ENCODE peak calls at places on chromosomes 5 and 9, in seven cellular contexts. R is fibroblast of pulmonary artery, V is WERI-Rb-1, U is PC-3, I is GM12865, G is brain microvascular endothelial cell, A is dorsolateral prefrontal cortex. C is an unnamed sample.

GRCh38 chr5:57889558-57889957 is 406.9 kb upstream of the ACTBL2 start:
- DNase-seq in V (peak; percentile 36), A (no peak), U (peak; percentile 75), I (peak; percentile 1), G (peak; percentile 44), R (peak; percentile 68), C (peak; percentile 46)

GRCh38 chr5:132472431-132472830 is 18.1 kb downstream of the IRF1 start:
- DNase-seq in I (no peak), U (no peak), A (no peak), R (no peak), G (no peak), V (no peak), C (no peak)

GRCh38 chr9:113452206-113452605 is 11.3 kb upstream of the RGS3 start:
- DNase-seq in A (no peak), U (no peak), I (no peak), G (no peak), V (no peak), R (no peak), C (no peak)

GRCh38 chr5:128143911-128144310 is 60.3 kb downstream of the SLC12A2 start:
- DNase-seq in V (no peak), G (no peak), A (no peak), I (no peak), U (no peak), R (no peak), C (no peak)

GRCh38 chr9:133002147-133003070 is 23.9 kb downstream of the GFI1B start:
- DNase-seq in G (no peak), V (no peak), U (no peak), R (no peak), A (no peak), I (no peak), C (no peak)

GRCh38 chr5:109656829-109657228 is 32.9 kb upstream of the MAN2A1 start:
- DNase-seq in A (peak; percentile 42), U (peak; percentile 93), I (peak; percentile 37), R (peak; percentile 89), V (no peak), G (peak; percentile 96), C (peak; percentile 63)

GRCh38 chr5:102905052-102905451 is 149.9 kb downstream of the PAM start:
- DNase-seq in U (no peak), V (no peak), I (no peak), A (no peak), G (no peak), R (no peak), C (no peak)

GRCh38 chr5:110343616-110344015 is 382.9 kb downstream of the TMEM232 start:
- DNase-seq in A (no peak), V (no peak), U (no peak), I (no peak), G (no peak), R (no peak), C (no peak)

GRCh38 chr5:1480217-1480616 is 35.0 kb upstream of the SLC6A3 start:
- DNase-seq in G (no peak), R (no peak), A (no peak), V (no peak), I (no peak), U (no peak), C (peak; percentile 18)

GRCh38 chr9:111094433-111095421 is 56.5 kb upstream of the LPAR1 start:
- DNase-seq in I (peak; percentile 56), R (peak; percentile 64), A (no peak), U (peak; percentile 57), G (peak; percentile 72), V (no peak), C (peak; percentile 88)

GRCh38 chr5:173840111-173840983 is 47.8 kb upstream of the CPEB4 start:
- DNase-seq in R (no peak), A (no peak), G (no peak), I (no peak), V (no peak), U (no peak), C (no peak)

GRCh38 chr9:121968056-121968455 is 125.1 kb downstream of the TTLL11 start:
- DNase-seq in R (no peak), I (no peak), G (no peak), U (no peak), V (no peak), A (no peak), C (no peak)

GRCh38 chr5:132962429-132962928 is 955 bp downstream of the AFF4 start:
- DNase-seq in A (no peak), U (peak; percentile 37), R (peak; percentile 83), V (peak; percentile 20), G (peak; percentile 43), I (peak; percentile 40), C (peak; percentile 83)

GRCh38 chr9:30575691-30576090 is 1808.8 kb upstream of the ACO1 start:
- DNase-seq in I (no peak), G (no peak), R (no peak), A (no peak), U (no peak), V (no peak), C (no peak)

GRCh38 chr9:125146247-125146646 is 2.9 kb upstream of the SCAI start:
- DNase-seq in U (no peak), G (peak; percentile 11), V (no peak), I (peak; percentile 32), R (peak; percentile 44), A (no peak), C (peak; percentile 70)

GRCh38 chr5:78323241-78323640 is 28.7 kb upstream of the AP3B1 start:
- DNase-seq in V (peak; percentile 68), G (no peak), A (no peak), R (no peak), U (no peak), I (no peak), C (no peak)

GRCh38 chr5:98428806-98429205 is 344.7 kb upstream of the RGMB start:
- DNase-seq in I (peak; percentile 38), R (peak; percentile 76), V (no peak), G (peak; percentile 91), U (no peak), A (no peak), C (peak; percentile 92)

GRCh38 chr5:42656661-42657035 is 100.0 kb upstream of the CCDC152 start:
- DNase-seq in U (peak; percentile 58), G (no peak), A (no peak), R (peak; percentile 29), I (no peak), V (no peak), C (peak; percentile 21)

DNA sequence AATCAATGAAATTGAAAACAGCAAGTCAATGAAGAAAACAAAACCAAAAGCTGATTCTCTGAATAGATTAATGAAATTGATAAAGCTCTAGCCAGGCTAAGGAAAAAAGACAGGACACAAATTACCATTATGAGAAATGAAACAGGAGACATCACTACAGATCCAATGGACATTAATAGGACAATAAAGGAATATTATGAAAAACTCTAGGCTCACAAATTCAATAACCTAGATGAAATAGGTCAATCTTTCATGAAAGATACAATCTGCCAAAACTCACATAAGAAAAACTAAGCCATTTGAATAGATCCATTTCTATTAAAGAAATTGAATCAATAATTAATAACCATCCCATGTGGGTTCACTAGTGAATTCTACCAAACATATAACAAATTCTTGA is 37.3 kb downstream of the TTC23L start:
- DNase-seq in U (no peak), V (no peak), A (no peak), G (no peak), I (no peak), R (no peak), C (no peak)
- H3K4me3 ChIP-seq in U (no peak overlapping the region), V (no peak overlapping the region), A (no peak overlapping the region), G (no peak overlapping the region), I (no peak overlapping the region), R (no peak overlapping the region), C (no peak overlapping the region)

DNA sequence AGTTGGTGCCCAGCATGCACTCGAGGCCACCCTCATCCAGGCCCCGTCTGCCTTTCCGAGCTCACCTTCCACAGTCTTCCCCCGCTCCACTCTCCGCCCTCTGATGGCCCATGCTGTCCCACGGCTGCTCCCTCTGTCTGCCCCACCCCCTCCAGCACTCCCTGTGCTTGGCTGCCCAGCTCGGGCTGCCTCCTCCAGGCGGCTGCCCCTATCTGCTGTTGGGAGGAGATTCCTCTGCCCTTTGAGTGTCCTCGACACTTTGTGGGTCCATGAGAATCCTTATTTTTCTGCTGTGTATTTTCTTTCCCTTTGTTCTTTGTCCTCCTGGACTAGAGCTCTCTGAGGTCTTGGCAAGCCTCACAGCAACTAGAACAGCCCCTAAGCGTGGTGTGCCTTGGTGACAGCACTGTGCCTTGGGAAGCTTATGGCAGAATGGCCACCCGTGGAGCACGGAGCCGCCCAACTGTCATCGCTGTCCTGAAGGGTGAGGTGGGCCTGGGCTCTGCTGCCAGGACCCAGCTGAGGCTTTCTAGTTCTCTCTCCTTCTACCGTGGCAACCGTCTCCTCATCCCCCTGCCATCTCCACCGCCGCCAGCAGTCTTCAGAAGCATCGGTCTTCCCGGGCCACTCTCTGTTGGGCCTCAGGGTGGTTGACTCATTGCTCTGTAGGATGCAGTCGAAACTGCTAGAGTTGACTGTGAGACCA is 5.2 kb downstream of the NTMT1 start:
- DNase-seq in U (no peak), V (no peak), A (no peak), G (peak; percentile 43), I (no peak), R (peak; percentile 26), C (peak; percentile 65)
- TF ChIP-seq CTCF in U (no peak), V (no peak), A (no peak), G (peak; percentile 29), I (no peak), R (no peak), C (no peak)

GRCh38 chr9:101029300-101030021 is 934 bp downstream of the PLPPR1 start:
- DNase-seq in R (no peak), V (peak; percentile 37), A (peak; percentile 34), I (no peak), G (no peak), U (no peak), C (no peak)
- H3K4me3 ChIP-seq in R (peak overlapping the region; percentile 51), V (peak overlapping the region; percentile 81), A (peak overlapping the region; percentile 79), I (no peak overlapping the region), G (no peak overlapping the region), U (no peak overlapping the region), C (no peak overlapping the region)

GRCh38 chr5:143664623-143665022 is 147.3 kb upstream of the HMHB1 start:
- DNase-seq in V (no peak), R (no peak), U (no peak), I (no peak), G (no peak), A (no peak), C (peak; percentile 59)

GRCh38 chr5:143663872-143664271 is 148.1 kb upstream of the HMHB1 start:
- DNase-seq in I (no peak), R (no peak), G (no peak), U (no peak), A (no peak), V (no peak), C (no peak)

GRCh38 chr5:143657814-143658395 is 154.1 kb upstream of the HMHB1 start:
- DNase-seq in V (no peak), U (peak; percentile 72), R (no peak), I (no peak), G (no peak), A (no peak), C (peak; percentile 28)

GRCh38 chr5:143662020-143662419 is 149.9 kb upstream of the HMHB1 start:
- DNase-seq in G (no peak), R (no peak), V (no peak), A (no peak), I (no peak), U (peak; percentile 77), C (peak; percentile 53)

DNA sequence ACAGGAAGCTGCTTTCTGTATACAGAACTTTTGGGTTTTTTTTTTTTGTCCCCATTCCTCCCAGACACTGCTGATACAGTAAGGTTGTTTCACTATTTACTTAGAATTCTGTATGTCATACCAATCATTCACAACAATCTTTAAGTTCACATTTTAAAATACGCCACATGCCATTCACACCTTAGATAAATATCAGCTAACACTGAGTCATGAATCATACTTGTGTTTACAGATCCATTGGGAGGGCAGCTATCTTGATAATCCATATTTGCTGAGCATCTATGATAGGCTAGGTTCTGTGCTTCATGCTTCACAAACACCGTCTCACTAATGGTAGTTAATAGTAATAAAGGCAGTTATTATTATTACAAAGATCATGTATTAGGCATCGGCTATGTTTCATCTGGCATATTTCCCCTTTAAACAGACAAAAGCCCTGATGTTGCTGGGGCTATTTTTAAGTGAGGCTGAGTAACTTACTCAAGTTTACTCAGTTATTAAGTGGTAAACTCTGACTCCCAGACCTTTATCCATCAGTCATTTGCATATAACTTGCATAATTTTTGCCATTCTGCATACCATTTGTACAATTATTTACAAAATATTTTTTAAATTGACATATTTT is 152.2 kb upstream of the HMHB1 start:
- DNase-seq in V (no peak), A (no peak), U (peak; percentile 79), R (no peak), I (no peak), G (no peak), C (no peak)
- TF ChIP-seq CTCF in V (no peak), A (no peak), U (no peak), R (no peak), I (no peak), G (no peak), C (no peak)

C was measured in fibroblast of mammary gland.